ENCODE peak calls at places on chromosome 15, in four cellular contexts. T is epithelial cell of esophagus, U is testis, Y is breast epithelium. R is an unnamed sample.

GRCh38 chr15:65816441-65816840 is 24.3 kb upstream of the DENND4A start:
- DNase-seq in T (no peak), U (no peak), Y (no peak), R (no peak)

GRCh38 chr15:76584868-76585572 is 248.4 kb downstream of the ISL2 start:
- DNase-seq in T (no peak), U (no peak), Y (no peak), R (no peak)

GRCh38 chr15:75583689-75584088 is 4.6 kb upstream of the PTPN9 start:
- DNase-seq in T (no peak), U (no peak), Y (no peak), R (no peak)

GRCh38 chr15:70632981-70633380 is 130.4 kb downstream of the UACA start:
- DNase-seq in T (peak; percentile 5), U (no peak), Y (no peak), R (no peak)

GRCh38 chr15:57079907-57080750 is 161.7 kb downstream of the TCF12 start:
- DNase-seq in T (no peak), U (no peak), Y (no peak), R (no peak)

GRCh38 chr15:49847436-49847835 is 226.6 kb downstream of the DTWD1 start:
- DNase-seq in T (no peak), U (no peak), Y (no peak), R (no peak)

GRCh38 chr15:35885870-35886269 is 339.9 kb upstream of the DPH6 start:
- DNase-seq in T (peak; percentile 77), U (no peak), Y (no peak), R (no peak)

GRCh38 chr15:80367094-80367493 is 37.1 kb upstream of the ARNT2 start:
- DNase-seq in T (no peak), U (peak; percentile 32), Y (no peak), R (no peak)

GRCh38 chr15:45307230-45307924 is 55.3 kb downstream of the SLC28A2 start:
- DNase-seq in T (peak; percentile 35), U (no peak), Y (no peak), R (no peak)

GRCh38 chr15:47587938-47588817 is 129.1 kb upstream of the SEMA6D start:
- DNase-seq in T (no peak), U (peak; percentile 40), Y (no peak), R (no peak)

GRCh38 chr15:52406601-52407000 is 111.0 kb upstream of the MYO5C start:
- DNase-seq in T (no peak), U (no peak), Y (no peak), R (no peak)

GRCh38 chr15:66751579-66751978 is 49.5 kb downstream of the SMAD6 start:
- DNase-seq in T (no peak), U (no peak), Y (peak; percentile 82), R (no peak)

GRCh38 chr15:70636540-70637165 is 126.7 kb downstream of the UACA start:
- DNase-seq in T (no peak), U (no peak), Y (no peak), R (no peak)

GRCh38 chr15:74808840-74809229 is 3.8 kb upstream of the LMAN1L start:
- DNase-seq in T (no peak), U (no peak), Y (no peak), R (no peak)

GRCh38 chr15:23503546-23503945 is 56.5 kb upstream of the GOLGA6L2 start:
- DNase-seq in T (no peak), U (no peak), Y (no peak), R (no peak)

GRCh38 chr15:34716111-34716510 is 38.7 kb downstream of the GJD2 start:
- DNase-seq in T (no peak), U (peak; percentile 27), Y (no peak), R (no peak)

GRCh38 chr15:60840703-60841411 is 361.9 kb upstream of the ICE2 start:
- DNase-seq in T (no peak), U (no peak), Y (no peak), R (peak; percentile 49)

GRCh38 chr15:29631076-29632070 is 190.9 kb downstream of the TJP1 start:
- DNase-seq in T (no peak), U (no peak), Y (no peak), R (no peak)

GRCh38 chr15:40365016-40365415 is 7.0 kb downstream of the DISP2 start:
- DNase-seq in T (no peak), U (no peak), Y (no peak), R (no peak)

GRCh38 chr15:52734329-52734728 is 55.1 kb upstream of the ATOSA start:
- DNase-seq in T (no peak), U (no peak), Y (no peak), R (no peak)

GRCh38 chr15:80991446-80991845 is 1.8 kb upstream of the MESD start:
- DNase-seq in T (peak; percentile 61), U (peak; percentile 61), Y (no peak), R (no peak)

GRCh38 chr15:80996247-80996646 is 4.5 kb upstream of the TLNRD1 start:
- DNase-seq in T (peak; percentile 35), U (no peak), Y (no peak), R (no peak)

GRCh38 chr15:57138260-57138895 is 219.9 kb downstream of the TCF12 start:
- DNase-seq in T (peak; percentile 79), U (peak; percentile 45), Y (no peak), R (no peak)

GRCh38 chr15:75202251-75203016 is 752 bp downstream of the C15orf39 start:
- DNase-seq in T (peak; percentile 66), U (peak; percentile 80), Y (peak; percentile 66), R (peak; percentile 79)

GRCh38 chr15:75215107-75216004 is 13.7 kb downstream of the C15orf39 start:
- DNase-seq in T (no peak), U (no peak), Y (no peak), R (no peak)

GRCh38 chr15:76973362-76973743 is 21.6 kb upstream of the PSTPIP1 start:
- DNase-seq in T (peak; percentile 34), U (peak; percentile 63), Y (no peak), R (peak; percentile 66)

GRCh38 chr15:45091581-45091980 is 22.4 kb downstream of the DUOX2 start:
- DNase-seq in T (no peak), U (no peak), Y (no peak), R (no peak)

GRCh38 chr15:97502038-97502437 is 458.5 kb upstream of the ARRDC4 start:
- DNase-seq in T (peak; percentile 82), U (no peak), Y (no peak), R (no peak)

GRCh38 chr15:47732243-47732642 is 14.9 kb downstream of the SEMA6D start:
- DNase-seq in T (no peak), U (no peak), Y (no peak), R (no peak)

GRCh38 chr15:64574220-64574994 is 114.0 kb downstream of the ZNF609 start:
- DNase-seq in T (peak; percentile 92), U (no peak), Y (no peak), R (no peak)

GRCh38 chr15:101091080-101092017 is 160.5 kb downstream of the CHSY1 start:
- DNase-seq in T (no peak), U (peak; percentile 74), Y (no peak), R (no peak)

GRCh38 chr15:43258781-43259180 is 7.9 kb downstream of the TGM5 start:
- DNase-seq in T (no peak), U (no peak), Y (no peak), R (no peak)

GRCh38 chr15:69853572-69853971 is 244.1 kb downstream of the TLE3 start:
- DNase-seq in T (peak; percentile 32), U (no peak), Y (no peak), R (no peak)

GRCh38 chr15:85477730-85478129 is 97.3 kb downstream of the AKAP13 start:
- DNase-seq in T (peak; percentile 62), U (peak; percentile 36), Y (no peak), R (no peak)

GRCh38 chr15:79872358-79873017 is 24.3 kb downstream of the MTHFS start:
- DNase-seq in T (peak; percentile 55), U (no peak), Y (no peak), R (peak; percentile 39)

GRCh38 chr15:83694538-83694937 is 40.6 kb downstream of the ADAMTSL3 start:
- DNase-seq in T (no peak), U (no peak), Y (no peak), R (no peak)

GRCh38 chr15:24898715-24899278 is 56.0 kb upstream of the SNRPN start:
- DNase-seq in T (no peak), U (no peak), Y (no peak), R (no peak)

GRCh38 chr15:79091204-79091867 is 756 bp upstream of the RASGRF1 start:
- DNase-seq in T (peak; percentile 16), U (no peak), Y (no peak), R (no peak)

GRCh38 chr15:29138260-29138659 is 131.4 kb downstream of the NSMCE3 start:
- DNase-seq in T (no peak), U (no peak), Y (no peak), R (no peak)

GRCh38 chr15:63551400-63551799 is 45.8 kb upstream of the FBXL22 start:
- DNase-seq in T (peak; percentile 64), U (no peak), Y (no peak), R (no peak)
- TF ChIP-seq CTCF in T (no peak), U (no peak), Y (no peak), R (no peak)

DNA sequence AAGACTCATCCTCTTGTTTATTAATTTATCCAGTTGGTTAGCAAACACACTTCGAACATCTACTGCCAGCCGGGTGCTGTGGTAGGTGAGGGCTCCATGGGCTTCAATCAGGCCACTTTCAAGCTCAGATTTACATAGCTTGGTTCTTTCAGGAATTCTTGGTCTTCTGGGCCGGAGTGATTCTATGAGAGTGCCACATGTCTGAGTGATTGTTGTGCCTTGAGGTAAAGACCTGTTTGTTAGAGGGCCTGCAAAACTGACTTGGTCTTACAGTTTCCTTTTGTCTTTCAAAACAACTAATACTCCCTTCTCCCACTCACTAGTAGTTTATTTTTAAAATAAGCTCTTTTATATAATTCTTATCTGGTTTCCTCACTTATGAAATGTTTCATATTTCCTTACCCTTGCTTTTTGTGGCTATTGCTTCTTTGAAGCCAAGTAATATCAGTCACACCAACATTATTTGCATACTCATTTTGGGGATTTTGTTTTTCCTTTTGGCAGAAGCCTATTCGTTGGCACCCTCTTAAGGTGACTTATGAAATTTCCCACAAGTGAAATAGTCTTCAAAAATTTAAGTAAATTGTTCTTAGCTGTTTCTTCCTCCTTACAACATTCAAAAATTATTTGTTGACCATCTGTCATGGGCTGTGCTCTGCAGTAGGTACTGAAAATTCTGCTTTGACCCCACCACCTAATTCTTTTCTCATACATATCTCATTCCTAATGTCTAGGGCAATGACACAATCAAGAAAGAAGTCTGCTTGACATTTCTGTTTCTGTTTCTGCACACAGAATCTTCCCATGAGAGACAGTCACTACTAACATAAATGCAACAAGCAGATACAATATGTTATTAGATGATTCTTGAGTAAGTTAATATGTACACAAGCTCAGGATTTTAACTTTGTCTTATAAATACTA is 120.2 kb downstream of the LRRC28 start:
- DNase-seq in T (peak; percentile 24), U (no peak), Y (no peak), R (no peak)
- TF ChIP-seq CTCF in T (peak; percentile 29), U (no peak), Y (no peak), R (no peak)

GRCh38 chr15:55407631-55407948 is 569 bp downstream of the CCPG1 start:
- DNase-seq in T (peak; percentile 27), U (no peak), Y (no peak), R (no peak)
- TF ChIP-seq CTCF in T (no peak), U (no peak), Y (no peak), R (no peak)

GRCh38 chr15:90570643-90571042 is 40.9 kb downstream of the CRTC3 start:
- DNase-seq in T (no peak), U (no peak), Y (no peak), R (no peak)

GRCh38 chr15:90571063-90571541 is 41.4 kb downstream of the CRTC3 start:
- DNase-seq in T (peak; percentile 19), U (peak; percentile 62), Y (peak; percentile 60), R (no peak)

GRCh38 chr15:90576711-90577389 is 47.1 kb downstream of the CRTC3 start:
- DNase-seq in T (no peak), U (no peak), Y (no peak), R (no peak)

GRCh38 chr15:90572893-90573292 is 43.2 kb downstream of the CRTC3 start:
- DNase-seq in T (no peak), U (no peak), Y (no peak), R (no peak)
- TF ChIP-seq CTCF in T (no peak), U (no peak), Y (no peak), R (no peak)

R was measured in natural killer cell.